ENCODE peak calls at places on chromosome 12, in eight cellular contexts. B is body of pancreas, T is transverse colon, N is IMR-90, L is SK-MEL-5, R is NAMALWA, D is retina, V is aorta. Z is an unnamed sample.

GRCh38 chr12:5514545-5514944 is 82.6 kb downstream of the NTF3 start:
- DNase-seq in B (no peak), T (no peak), N (no peak), L (no peak), R (no peak), D (no peak), V (no peak), Z (no peak)

GRCh38 chr12:120581998-120582397 is 796 bp upstream of the POP5 start:
- DNase-seq in B (no peak), T (no peak), N (peak), L (peak), R (no peak), D (no peak), V (no peak), Z (no peak)

GRCh38 chr12:12282761-12283160 is 15.9 kb upstream of the LRP6 start:
- DNase-seq in B (no peak), T (no peak), N (peak), L (no peak), R (no peak), D (no peak), V (no peak), Z (no peak)

GRCh38 chr12:71057330-71057729 is 100.5 kb downstream of the TSPAN8 start:
- DNase-seq in B (no peak), T (no peak), N (no peak), L (no peak), R (peak), D (no peak), V (no peak), Z (no peak)

GRCh38 chr12:91178139-91178561 is 4.5 kb downstream of the DCN start:
- DNase-seq in B (no peak), T (no peak), N (peak), L (peak), R (peak), D (no peak), V (no peak), Z (no peak)

GRCh38 chr12:113065126-113066007 is 8.8 kb downstream of the DTX1 start:
- DNase-seq in B (peak), T (no peak), N (no peak), L (no peak), R (peak), D (peak), V (no peak), Z (peak)

GRCh38 chr12:6539276-6540134 is 5.2 kb downstream of the GAPDH start:
- DNase-seq in B (no peak), T (no peak), N (peak), L (peak), R (peak), D (no peak), V (no peak), Z (no peak)

GRCh38 chr12:123532021-123532420 is 1.5 kb downstream of the RILPL1 start:
- DNase-seq in B (no peak), T (peak), N (peak), L (no peak), R (peak), D (no peak), V (peak), Z (no peak)

GRCh38 chr12:6358886-6359285 is 16.5 kb downstream of the SCNN1A start:
- DNase-seq in B (no peak), T (no peak), N (no peak), L (no peak), R (no peak), D (no peak), V (no peak), Z (no peak)

GRCh38 chr12:84732941-84733340 is 179.7 kb downstream of the SLC6A15 start:
- DNase-seq in B (no peak), T (no peak), N (no peak), L (no peak), R (no peak), D (no peak), V (no peak), Z (no peak)

GRCh38 chr12:108773798-108774788 is 42.8 kb upstream of the CORO1C start:
- DNase-seq in B (peak), T (peak), N (peak), L (peak), R (peak), D (no peak), V (peak), Z (peak)

Z was measured in testis.